ENCODE peak calls at places on chromosomes 2 and 18, in ten cellular contexts. R, A, B, Q, W, P, N, F, S and D are unnamed samples. For H3K27me3 and H3K4me1, the result is how much of the 10 kb centered on the place peaks cover.

GRCh38 chr2:109147405-109147804 is 18.4 kb downstream of the SH3RF3 start:
- DNase-seq in R (no peak), A (no peak), B (no peak), Q (no peak), W (no peak), P (no peak), N (no peak), F (no peak), S (no peak), D (no peak)

GRCh38 chr18:24427484-24427883 is 1.0 kb downstream of the IMPACT start:
- DNase-seq in R (no peak), A (peak), B (no peak), Q (no peak), W (peak), P (no peak), N (no peak), F (no peak), S (peak), D (no peak)

GRCh38 chr2:239949079-239949478 is 76.1 kb downstream of the NDUFA10 start:
- DNase-seq in R (no peak), A (no peak), B (no peak), Q (no peak), W (no peak), P (no peak), N (no peak), F (peak), S (no peak), D (no peak)

GRCh38 chr2:200702646-200703118 is 109.0 kb upstream of the BZW1 start:
- DNase-seq in R (no peak), A (no peak), B (no peak), Q (no peak), W (no peak), P (no peak), N (no peak), F (no peak), S (peak), D (no peak)

GRCh38 chr2:2743164-2743571 is 412.1 kb upstream of the MYT1L start:
- DNase-seq in R (no peak), A (peak), B (peak), Q (peak), W (peak), P (no peak), N (peak), F (no peak), S (peak), D (no peak)

GRCh38 chr2:96342085-96342484 is 6.5 kb downstream of the NCAPH start:
- DNase-seq in R (peak), A (no peak), B (no peak), Q (no peak), W (peak), P (peak), N (no peak), F (no peak), S (peak), D (peak)

GRCh38 chr2:45932278-45932975 is 281.0 kb downstream of the PRKCE start:
- DNase-seq in R (no peak), A (no peak), B (no peak), Q (no peak), W (peak), P (no peak), N (no peak), F (no peak), S (peak), D (no peak)

GRCh38 chr2:190746971-190747761 is 98.3 kb downstream of the NAB1 start:
- DNase-seq in R (no peak), A (no peak), B (no peak), Q (no peak), W (peak), P (no peak), N (no peak), F (no peak), S (no peak), D (no peak)

GRCh38 chr2:120390381-120391055 is 44.6 kb downstream of the INHBB start:
- DNase-seq in R (no peak), A (peak), B (no peak), Q (no peak), W (no peak), P (no peak), N (no peak), F (peak), S (no peak), D (no peak)

GRCh38 chr2:129762386-129763189 is 216.9 kb upstream of the RAB6C start:
- DNase-seq in R (no peak), A (no peak), B (no peak), Q (no peak), W (no peak), P (no peak), N (no peak), F (no peak), S (no peak), D (peak)

DNA sequence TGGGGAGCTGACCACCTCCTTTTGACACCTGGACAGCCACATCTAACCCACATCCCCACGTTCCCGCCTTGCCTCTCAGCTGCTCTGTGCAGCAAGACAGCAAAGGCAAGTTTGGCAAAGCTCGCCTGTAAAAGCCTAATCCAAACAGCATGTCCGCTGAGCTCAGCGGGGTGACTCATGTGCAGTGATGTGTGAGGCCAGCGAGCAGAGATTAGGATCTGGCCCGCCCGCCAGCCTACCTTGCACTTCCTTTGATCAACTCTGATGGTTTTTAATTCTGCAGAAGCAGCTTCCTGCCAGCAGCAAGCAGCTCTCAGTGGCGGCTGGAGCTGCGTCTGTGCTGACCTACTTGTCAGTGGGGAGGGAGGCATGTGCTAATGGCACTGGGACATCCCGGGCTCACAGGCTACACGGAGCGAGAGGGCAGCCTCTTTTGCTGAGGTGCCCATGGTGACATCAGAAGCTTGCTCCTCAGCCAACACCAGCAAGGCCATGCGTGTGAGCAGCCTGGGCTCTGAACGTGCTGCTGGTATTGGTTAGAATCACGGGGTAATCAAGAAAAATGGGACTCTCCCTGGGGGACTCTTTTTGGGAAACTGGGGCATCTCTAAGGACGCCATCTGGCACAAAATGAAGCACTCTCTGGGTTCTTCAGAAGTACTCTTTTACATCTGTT is 36.0 kb upstream of the EML4 start:
- DNase-seq in R (peak), A (peak), B (peak), Q (peak), W (peak), P (peak), N (peak), F (peak), S (peak), D (peak)
- H3K4me3 ChIP-seq in R (peak), A (no peak), B (no peak), Q (peak), W (peak), P (peak), N (peak), F (peak), S (peak), D (peak)

DNA sequence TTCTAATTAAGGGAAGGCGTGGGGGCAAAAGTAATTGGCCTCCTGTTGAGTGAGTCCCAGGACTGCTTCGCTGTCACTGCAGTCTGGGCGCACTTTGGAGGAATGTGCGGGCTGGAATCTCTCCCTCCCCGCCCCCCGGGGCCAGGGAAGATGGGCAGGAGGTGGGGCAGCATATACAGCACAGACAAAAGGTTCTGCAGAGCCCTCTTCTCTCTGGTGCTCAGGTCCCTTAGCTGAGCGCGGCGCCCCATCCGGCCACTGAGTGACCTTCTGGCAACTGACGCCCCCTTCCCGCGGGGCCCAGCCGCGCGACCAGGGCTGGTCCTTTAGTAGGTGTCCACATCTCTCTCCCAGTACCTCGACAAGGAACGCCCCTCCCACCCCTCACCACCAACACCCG is 685.8 kb downstream of the NRXN1 start:
- DNase-seq in R (no peak), A (no peak), B (no peak), Q (no peak), W (no peak), P (no peak), N (no peak), F (no peak), S (no peak), D (no peak)
- H3K27me3 ChIP-seq in R (under half), A (under half), B (under half), Q (under half), W (under half), P (under half), N (half or more), F (under half), S (under half), D (under half)

DNA sequence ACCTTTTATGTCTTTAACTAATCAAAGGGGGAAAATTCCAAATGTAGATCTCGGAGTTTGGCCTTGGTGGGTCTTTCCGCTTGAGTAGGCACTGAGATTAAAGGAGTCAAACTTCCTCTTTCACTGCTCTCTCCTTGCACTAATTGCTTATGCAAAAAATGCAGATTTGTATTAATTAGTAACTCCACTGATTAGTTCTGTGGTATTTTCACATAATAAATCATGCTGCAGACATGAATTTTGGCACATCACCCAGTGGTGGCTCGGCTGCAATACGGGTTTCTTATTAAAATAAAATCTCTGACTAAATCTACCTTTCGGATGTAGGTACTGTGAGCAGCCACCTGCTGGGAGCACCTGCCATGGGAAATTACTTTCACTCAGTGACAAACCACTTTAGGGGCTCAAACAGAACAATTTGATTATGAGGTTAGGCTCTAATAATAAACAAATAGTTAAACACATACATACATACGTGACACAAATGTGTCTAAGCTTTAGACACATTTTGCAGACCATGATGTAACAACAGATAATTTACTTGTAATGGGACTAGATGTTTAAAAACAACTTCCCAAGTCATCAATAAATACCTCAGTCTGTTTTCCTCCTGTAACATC is 6.4 kb upstream of the NEUROD1 start:
- DNase-seq in R (no peak), A (no peak), B (no peak), Q (no peak), W (no peak), P (no peak), N (no peak), F (no peak), S (no peak), D (no peak)
- H3K4me1 ChIP-seq in R (under half), A (under half), B (under half), Q (under half), W (under half), P (under half), N (under half), F (under half), S (under half), D (under half)

GRCh38 chr18:27184115-27185024 is 738 bp downstream of the CHST9 start:
- DNase-seq in R (no peak), A (peak), B (no peak), Q (peak), W (no peak), P (no peak), N (no peak), F (no peak), S (no peak), D (no peak)
- H3K4me3 ChIP-seq in R (no peak), A (peak), B (no peak), Q (peak), W (no peak), P (peak), N (peak), F (peak), S (no peak), D (peak)

DNA sequence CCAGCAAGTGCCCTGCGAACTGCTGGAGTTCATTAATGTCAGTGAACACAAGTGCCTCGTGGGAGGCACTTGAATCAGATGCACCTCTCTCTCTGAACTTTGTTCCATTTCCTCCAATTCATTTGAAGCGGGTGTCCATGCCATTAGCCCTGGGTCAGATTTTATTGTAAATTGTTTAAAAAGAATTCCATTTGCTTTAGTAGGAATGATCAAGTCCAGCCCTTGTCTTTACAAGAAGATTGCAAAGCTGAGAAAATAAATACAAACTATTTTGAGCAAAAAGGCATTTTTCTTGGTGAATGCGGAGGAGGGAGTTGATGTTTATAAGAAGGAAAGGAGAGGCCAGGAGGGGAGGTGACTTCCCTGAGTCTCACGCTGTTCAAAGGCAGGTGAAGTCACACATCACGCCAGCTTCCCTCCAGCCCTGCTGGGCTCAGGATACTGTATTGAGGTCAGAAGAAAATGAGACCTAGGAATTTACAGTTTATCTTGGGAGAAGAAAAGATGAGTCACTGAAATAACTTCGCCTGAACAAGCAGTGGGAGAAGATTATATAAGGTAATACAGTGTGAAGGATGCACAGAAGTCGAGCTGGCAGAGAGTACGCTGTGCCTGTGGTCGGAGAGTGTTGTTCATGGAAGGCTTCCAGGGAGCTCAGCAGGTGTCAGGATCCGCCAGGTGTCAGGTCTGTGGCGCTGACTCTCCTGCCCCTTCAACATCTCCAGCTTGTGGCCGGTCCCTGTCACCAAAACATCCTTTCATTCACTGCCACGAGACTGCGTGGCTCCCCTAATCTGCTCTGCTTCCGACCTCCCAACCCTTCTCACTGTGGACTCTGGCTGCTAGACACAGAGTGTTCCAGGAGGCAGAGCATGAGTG is 36.5 kb downstream of the EFR3B start:
- DNase-seq in R (no peak), A (no peak), B (peak), Q (no peak), W (peak), P (no peak), N (peak), F (no peak), S (peak), D (no peak)
- H3K27me3 ChIP-seq in R (under half), A (under half), B (under half), Q (under half), W (under half), P (under half), N (under half), F (under half), S (under half), D (under half)

GRCh38 chr2:178723786-178724346 is 83.4 kb downstream of the TTN start:
- DNase-seq in R (no peak), A (no peak), B (no peak), Q (no peak), W (no peak), P (no peak), N (no peak), F (no peak), S (no peak), D (no peak)
- H3K4me1 ChIP-seq in R (under half), A (under half), B (under half), Q (under half), W (under half), P (under half), N (under half), F (under half), S (under half), D (under half)